ENCODE peak calls at places on chromosomes 11 and 22, in four cellular contexts. One of them, this sample, is unnamed.

GRCh38 chr22:47176573-47177333 is 414.3 kb downstream of the TBC1D22A start:
- DNase-seq in cardiac muscle cell: no peak
- DNase-seq in choroid plexus epithelial cell: no peak
- DNase-seq in RWPE1: no peak
- DNase-seq in this sample: no peak

GRCh38 chr11:103484545-103484944 is 375.3 kb downstream of the DYNC2H1 start:
- DNase-seq in cardiac muscle cell: no peak
- DNase-seq in choroid plexus epithelial cell: no peak
- DNase-seq in RWPE1: peak; percentile 8
- DNase-seq in this sample: no peak

GRCh38 chr11:111189466-111189865 is 56.1 kb upstream of the POU2AF2 start:
- DNase-seq in cardiac muscle cell: no peak
- DNase-seq in choroid plexus epithelial cell: peak; percentile 13
- DNase-seq in RWPE1: no peak
- DNase-seq in this sample: no peak

GRCh38 chr22:29359469-29359868 is 28.9 kb downstream of the AP1B1 start:
- DNase-seq in cardiac muscle cell: peak; percentile 89
- DNase-seq in choroid plexus epithelial cell: peak; percentile 77
- DNase-seq in RWPE1: peak; percentile 11
- DNase-seq in this sample: peak; percentile 71

GRCh38 chr11:34620820-34621792 is at the start of gene EHF:
- DNase-seq in cardiac muscle cell: no peak
- DNase-seq in choroid plexus epithelial cell: no peak
- DNase-seq in RWPE1: peak; percentile 50
- DNase-seq in this sample: no peak

GRCh38 chr11:72848846-72849466 is 34.7 kb downstream of the ATG16L2 start:
- DNase-seq in cardiac muscle cell: peak; percentile 51
- DNase-seq in choroid plexus epithelial cell: peak; percentile 74
- DNase-seq in RWPE1: peak; percentile 42
- DNase-seq in this sample: no peak

GRCh38 chr11:465896-466538 is 15.9 kb downstream of the PTDSS2 start:
- DNase-seq in cardiac muscle cell: no peak
- DNase-seq in choroid plexus epithelial cell: no peak
- DNase-seq in RWPE1: no peak
- DNase-seq in this sample: no peak

GRCh38 chr11:1444321-1444720 is 42.3 kb downstream of the MOB2 start:
- DNase-seq in cardiac muscle cell: no peak
- DNase-seq in choroid plexus epithelial cell: no peak
- DNase-seq in RWPE1: no peak
- DNase-seq in this sample: no peak

GRCh38 chr11:69383946-69384547 is 90.1 kb downstream of the MYEOV start:
- DNase-seq in cardiac muscle cell: no peak
- DNase-seq in choroid plexus epithelial cell: no peak
- DNase-seq in RWPE1: no peak
- DNase-seq in this sample: no peak

GRCh38 chr22:17842386-17842785 is 68.1 kb upstream of the BID start:
- DNase-seq in cardiac muscle cell: no peak
- DNase-seq in choroid plexus epithelial cell: peak; percentile 21
- DNase-seq in RWPE1: no peak
- DNase-seq in this sample: no peak

GRCh38 chr22:44091751-44092150 is 67.6 kb downstream of the PARVB start:
- DNase-seq in cardiac muscle cell: no peak
- DNase-seq in choroid plexus epithelial cell: no peak
- DNase-seq in RWPE1: no peak
- DNase-seq in this sample: no peak

GRCh38 chr11:84817998-84818397 is 809.1 kb downstream of the DLG2 start:
- DNase-seq in cardiac muscle cell: no peak
- DNase-seq in choroid plexus epithelial cell: peak; percentile 75
- DNase-seq in RWPE1: peak; percentile 27
- DNase-seq in this sample: no peak